ENCODE peak calls at places on chromosomes 7 and 10, in six cellular contexts. One of them, this sample, is unnamed.

GRCh38 chr7:131957338-131958025 is 401.1 kb upstream of the PODXL start:
- DNase-seq in fibroblast of lung: peak
- DNase-seq in AG09309: no peak
- DNase-seq in brain microvascular endothelial cell: no peak
- DNase-seq in HCT116: no peak
- DNase-seq in mucosa of descending colon: no peak
- DNase-seq in this sample: no peak

GRCh38 chr7:151518105-151518780 is 1.5 kb downstream of the RHEB start:
- DNase-seq in AG09309: no peak
- DNase-seq in mucosa of descending colon: peak
- DNase-seq in fibroblast of lung: peak
- DNase-seq in HCT116: no peak
- DNase-seq in brain microvascular endothelial cell: peak
- DNase-seq in this sample: no peak

GRCh38 chr7:91089382-91089963 is 174.8 kb upstream of the FZD1 start:
- DNase-seq in fibroblast of lung: peak
- DNase-seq in AG09309: no peak
- DNase-seq in HCT116: peak
- DNase-seq in brain microvascular endothelial cell: no peak
- DNase-seq in mucosa of descending colon: peak
- DNase-seq in this sample: no peak

GRCh38 chr7:84122582-84123360 is 71.8 kb downstream of the SEMA3A start:
- DNase-seq in HCT116: no peak
- DNase-seq in mucosa of descending colon: no peak
- DNase-seq in fibroblast of lung: no peak
- DNase-seq in AG09309: no peak
- DNase-seq in brain microvascular endothelial cell: no peak
- DNase-seq in this sample: no peak

GRCh38 chr7:154832557-154833138 is 170.3 kb downstream of the PAXIP1 start:
- DNase-seq in HCT116: peak
- DNase-seq in mucosa of descending colon: peak
- DNase-seq in AG09309: no peak
- DNase-seq in fibroblast of lung: no peak
- DNase-seq in brain microvascular endothelial cell: no peak
- DNase-seq in this sample: no peak

GRCh38 chr7:155368894-155369600 is 71.4 kb downstream of the INSIG1 start:
- DNase-seq in fibroblast of lung: no peak
- DNase-seq in HCT116: no peak
- DNase-seq in mucosa of descending colon: no peak
- DNase-seq in brain microvascular endothelial cell: no peak
- DNase-seq in AG09309: no peak
- DNase-seq in this sample: no peak

GRCh38 chr10:43396928-43397624 is 11.9 kb downstream of the HNRNPF start:
- DNase-seq in HCT116: peak
- DNase-seq in brain microvascular endothelial cell: peak
- DNase-seq in fibroblast of lung: peak
- DNase-seq in AG09309: no peak
- DNase-seq in mucosa of descending colon: peak
- DNase-seq in this sample: no peak

GRCh38 chr10:25641576-25641975 is 292.5 kb upstream of the MYO3A start:
- DNase-seq in mucosa of descending colon: no peak
- DNase-seq in AG09309: no peak
- DNase-seq in brain microvascular endothelial cell: no peak
- DNase-seq in fibroblast of lung: peak
- DNase-seq in HCT116: no peak
- DNase-seq in this sample: no peak

GRCh38 chr7:29539471-29539870 is 24.2 kb upstream of the PRR15 start:
- DNase-seq in fibroblast of lung: no peak
- DNase-seq in AG09309: no peak
- DNase-seq in HCT116: no peak
- DNase-seq in brain microvascular endothelial cell: no peak
- DNase-seq in mucosa of descending colon: no peak
- DNase-seq in this sample: no peak

GRCh38 chr7:2018786-2019692 is 213.7 kb downstream of the MAD1L1 start:
- DNase-seq in brain microvascular endothelial cell: peak
- DNase-seq in AG09309: peak
- DNase-seq in mucosa of descending colon: peak
- DNase-seq in fibroblast of lung: peak
- DNase-seq in HCT116: no peak
- DNase-seq in this sample: peak

GRCh38 chr7:27939893-27940292 is 199.9 kb downstream of the TAX1BP1 start:
- DNase-seq in brain microvascular endothelial cell: no peak
- DNase-seq in fibroblast of lung: no peak
- DNase-seq in mucosa of descending colon: no peak
- DNase-seq in AG09309: no peak
- DNase-seq in HCT116: no peak
- DNase-seq in this sample: no peak

GRCh38 chr7:29771081-29771832 is 35.1 kb upstream of the WIPF3 start:
- DNase-seq in fibroblast of lung: no peak
- DNase-seq in brain microvascular endothelial cell: no peak
- DNase-seq in AG09309: no peak
- DNase-seq in HCT116: no peak
- DNase-seq in mucosa of descending colon: no peak
- DNase-seq in this sample: no peak

DNA sequence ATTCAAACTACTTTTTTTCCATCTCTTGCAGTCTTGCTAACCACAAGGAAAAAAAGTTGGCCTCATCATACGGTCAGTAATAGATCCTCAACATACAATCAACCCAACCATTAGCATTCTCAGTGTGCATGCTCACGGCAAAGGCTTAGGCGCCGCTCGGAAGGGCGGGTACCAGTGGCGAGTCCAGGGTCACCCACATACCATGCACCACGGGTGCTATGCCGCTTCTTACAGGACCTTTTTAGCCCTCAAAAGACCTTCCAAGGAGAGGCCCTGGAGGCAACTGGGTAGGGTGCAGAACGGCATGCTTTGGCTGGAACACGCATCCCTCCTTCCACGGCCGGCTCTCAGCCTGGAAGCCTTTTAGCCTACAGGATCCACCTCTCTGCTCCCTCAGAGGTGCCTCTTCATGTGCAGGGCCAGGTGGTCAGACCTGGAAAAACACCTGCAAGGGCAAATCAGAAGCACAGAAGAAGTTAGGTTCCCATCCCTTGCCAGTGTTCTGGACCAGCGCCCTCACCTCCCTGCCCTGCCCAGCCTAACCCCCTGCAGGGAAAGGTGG is 5.8 kb downstream of the KLF6 start:
- DNase-seq in mucosa of descending colon: no peak
- DNase-seq in HCT116: no peak
- DNase-seq in fibroblast of lung: peak
- DNase-seq in brain microvascular endothelial cell: peak
- DNase-seq in AG09309: no peak
- DNase-seq in this sample: no peak
- H3K4me3 ChIP-seq in mucosa of descending colon: no peak
- H3K4me3 ChIP-seq in HCT116: no peak
- H3K4me3 ChIP-seq in fibroblast of lung: peak
- H3K4me3 ChIP-seq in brain microvascular endothelial cell: peak
- H3K4me3 ChIP-seq in AG09309: peak
- H3K4me3 ChIP-seq in this sample: no peak

GRCh38 chr7:142391191-142391992 is 133.5 kb upstream of the PRSS58 start:
- DNase-seq in brain microvascular endothelial cell: peak
- DNase-seq in AG09309: no peak
- DNase-seq in HCT116: peak
- DNase-seq in fibroblast of lung: no peak
- DNase-seq in mucosa of descending colon: no peak
- DNase-seq in this sample: no peak
- TF ChIP-seq CTCF in brain microvascular endothelial cell: peak
- TF ChIP-seq CTCF in AG09309: peak
- TF ChIP-seq CTCF in HCT116: peak
- TF ChIP-seq CTCF in fibroblast of lung: peak
- TF ChIP-seq CTCF in mucosa of descending colon: no peak
- TF ChIP-seq CTCF in this sample: peak

DNA sequence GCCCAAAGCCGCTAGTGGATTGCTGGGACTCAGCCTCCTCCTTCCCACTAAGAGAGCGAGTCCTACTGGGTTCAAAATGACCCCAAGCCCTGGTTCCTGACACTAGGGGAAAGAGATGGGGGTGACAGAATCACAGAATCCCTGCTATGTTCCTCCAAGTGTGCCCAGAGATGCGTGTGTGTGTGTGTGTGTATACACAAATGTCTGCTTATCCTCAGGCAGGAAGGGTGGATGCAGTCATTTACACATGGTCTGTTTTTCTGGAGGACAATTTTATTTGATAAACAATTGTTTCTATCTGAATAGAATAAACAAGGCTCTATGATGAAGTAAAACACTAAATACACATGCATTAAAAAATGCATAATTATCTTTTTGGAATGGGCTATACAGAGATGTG is 1.2 kb upstream of the PLAU start:
- DNase-seq in mucosa of descending colon: no peak
- DNase-seq in brain microvascular endothelial cell: no peak
- DNase-seq in HCT116: no peak
- DNase-seq in fibroblast of lung: no peak
- DNase-seq in AG09309: no peak
- DNase-seq in this sample: no peak
- H3K4me3 ChIP-seq in mucosa of descending colon: no peak
- H3K4me3 ChIP-seq in brain microvascular endothelial cell: no peak
- H3K4me3 ChIP-seq in HCT116: peak
- H3K4me3 ChIP-seq in fibroblast of lung: no peak
- H3K4me3 ChIP-seq in AG09309: no peak
- H3K4me3 ChIP-seq in this sample: no peak

GRCh38 chr10:110208614-110209398 is 1.4 kb downstream of the MXI1 start:
- DNase-seq in mucosa of descending colon: peak
- DNase-seq in fibroblast of lung: peak
- DNase-seq in brain microvascular endothelial cell: no peak
- DNase-seq in AG09309: no peak
- DNase-seq in HCT116: no peak
- DNase-seq in this sample: no peak
- TF ChIP-seq CTCF in mucosa of descending colon: no peak
- TF ChIP-seq CTCF in fibroblast of lung: peak
- TF ChIP-seq CTCF in brain microvascular endothelial cell: peak
- TF ChIP-seq CTCF in AG09309: peak
- TF ChIP-seq CTCF in HCT116: no peak
- TF ChIP-seq CTCF in this sample: peak

GRCh38 chr7:12111461-12112405 is 99.4 kb upstream of the TMEM106B start:
- DNase-seq in AG09309: no peak
- DNase-seq in fibroblast of lung: peak
- DNase-seq in brain microvascular endothelial cell: no peak
- DNase-seq in HCT116: no peak
- DNase-seq in mucosa of descending colon: no peak
- DNase-seq in this sample: no peak
- H3K4me3 ChIP-seq in AG09309: peak
- H3K4me3 ChIP-seq in fibroblast of lung: no peak
- H3K4me3 ChIP-seq in brain microvascular endothelial cell: peak
- H3K4me3 ChIP-seq in HCT116: no peak
- H3K4me3 ChIP-seq in mucosa of descending colon: no peak
- H3K4me3 ChIP-seq in this sample: peak